ENCODE peak calls at places on chromosomes 11 and 22, in six cellular contexts. One of them, this sample, is unnamed.

GRCh38 chr22:44438481-44439131 is 59.4 kb downstream of the RTL6 start:
- DNase-seq in IMR-90: no peak
- DNase-seq in HTR-8/SVneo: no peak
- DNase-seq in NCI-H2029: no peak
- DNase-seq in aorta: no peak
- DNase-seq in endothelial cell: no peak
- DNase-seq in this sample: no peak

GRCh38 chr22:17410576-17410975 is 41.3 kb downstream of the CECR2 start:
- DNase-seq in endothelial cell: no peak
- DNase-seq in aorta: no peak
- DNase-seq in NCI-H2029: no peak
- DNase-seq in IMR-90: no peak
- DNase-seq in HTR-8/SVneo: no peak
- DNase-seq in this sample: no peak

GRCh38 chr11:117809236-117810055 is 12.4 kb upstream of the DSCAML1 start:
- DNase-seq in IMR-90: peak; percentile 8
- DNase-seq in NCI-H2029: peak; percentile 48
- DNase-seq in endothelial cell: peak; percentile 78
- DNase-seq in aorta: peak; percentile 81
- DNase-seq in HTR-8/SVneo: peak; percentile 73
- DNase-seq in this sample: peak; percentile 81

GRCh38 chr22:50274311-50274710 is 4.1 kb upstream of the MAPK11 start:
- DNase-seq in HTR-8/SVneo: no peak
- DNase-seq in endothelial cell: no peak
- DNase-seq in IMR-90: peak; percentile 54
- DNase-seq in NCI-H2029: no peak
- DNase-seq in aorta: no peak
- DNase-seq in this sample: peak; percentile 27

GRCh38 chr11:57478971-57479663 is 18.8 kb downstream of the RTN4RL2 start:
- DNase-seq in endothelial cell: no peak
- DNase-seq in aorta: no peak
- DNase-seq in IMR-90: no peak
- DNase-seq in NCI-H2029: no peak
- DNase-seq in HTR-8/SVneo: no peak
- DNase-seq in this sample: no peak

GRCh38 chr22:38967451-38968450 is 10.3 kb downstream of the APOBEC3A start:
- DNase-seq in HTR-8/SVneo: no peak
- DNase-seq in endothelial cell: no peak
- DNase-seq in IMR-90: no peak
- DNase-seq in NCI-H2029: no peak
- DNase-seq in aorta: peak; percentile 64
- DNase-seq in this sample: no peak

GRCh38 chr22:29702931-29703594 is 16.7 kb upstream of the CABP7 start:
- DNase-seq in HTR-8/SVneo: no peak
- DNase-seq in endothelial cell: no peak
- DNase-seq in IMR-90: no peak
- DNase-seq in NCI-H2029: no peak
- DNase-seq in aorta: no peak
- DNase-seq in this sample: peak; percentile 33

GRCh38 chr11:66419825-66420224 is 1.0 kb upstream of the NPAS4 start:
- DNase-seq in HTR-8/SVneo: no peak
- DNase-seq in IMR-90: no peak
- DNase-seq in NCI-H2029: peak; percentile 4
- DNase-seq in endothelial cell: no peak
- DNase-seq in aorta: no peak
- DNase-seq in this sample: no peak

GRCh38 chr11:324131-324530 is 3.5 kb upstream of the IFITM3 start:
- DNase-seq in aorta: no peak
- DNase-seq in IMR-90: no peak
- DNase-seq in HTR-8/SVneo: no peak
- DNase-seq in NCI-H2029: no peak
- DNase-seq in endothelial cell: no peak
- DNase-seq in this sample: no peak

GRCh38 chr11:109298865-109299264 is 123.1 kb upstream of the C11orf87 start:
- DNase-seq in IMR-90: no peak
- DNase-seq in aorta: no peak
- DNase-seq in endothelial cell: no peak
- DNase-seq in HTR-8/SVneo: no peak
- DNase-seq in NCI-H2029: no peak
- DNase-seq in this sample: no peak

GRCh38 chr22:38750104-38750503 is 5.7 kb downstream of the SUN2 start:
- DNase-seq in HTR-8/SVneo: no peak
- DNase-seq in aorta: no peak
- DNase-seq in NCI-H2029: no peak
- DNase-seq in endothelial cell: no peak
- DNase-seq in IMR-90: no peak
- DNase-seq in this sample: no peak

GRCh38 chr22:17264321-17265052 is 45.3 kb upstream of the ADA2 start:
- DNase-seq in HTR-8/SVneo: peak; percentile 45
- DNase-seq in aorta: no peak
- DNase-seq in NCI-H2029: peak; percentile 67
- DNase-seq in IMR-90: peak; percentile 30
- DNase-seq in endothelial cell: peak; percentile 47
- DNase-seq in this sample: peak; percentile 25

GRCh38 chr22:26646158-26646557 is 11.2 kb upstream of the MIAT start:
- DNase-seq in HTR-8/SVneo: no peak
- DNase-seq in aorta: no peak
- DNase-seq in NCI-H2029: no peak
- DNase-seq in endothelial cell: no peak
- DNase-seq in IMR-90: peak; percentile 55
- DNase-seq in this sample: no peak

This sample was measured in hippocampal formation.